ENCODE peak calls at places on chromosomes 2 and 18, in eight cellular contexts. G is NCI-H82, S is NB4, Y is body of pancreas, I is progenitor cell of endocrine pancreas, M is left cardiac atrium, F is NCI-H1105, N is NAMALWA. L is an unnamed sample.

GRCh38 chr18:3305354-3305762 is 43.4 kb downstream of the MYL12B start:
- DNase-seq in I (no peak), G (no peak), F (no peak), Y (no peak), M (no peak), N (no peak), S (peak), L (no peak)

GRCh38 chr2:10007921-10008808 is 35.2 kb upstream of the KLF11 start:
- DNase-seq in M (no peak), N (no peak), Y (peak), F (no peak), S (peak), I (no peak), G (peak), L (no peak)

GRCh38 chr2:177246000-177246399 is 18.5 kb downstream of the NFE2L2 start:
- DNase-seq in G (no peak), N (no peak), I (no peak), S (no peak), F (no peak), M (no peak), Y (no peak), L (no peak)

GRCh38 chr2:134027980-134028379 is 225.9 kb upstream of the MGAT5 start:
- DNase-seq in Y (peak), I (no peak), G (no peak), S (no peak), N (no peak), M (peak), F (no peak), L (no peak)

GRCh38 chr2:61357681-61358080 is 113.2 kb downstream of the USP34 start:
- DNase-seq in F (no peak), N (no peak), Y (no peak), I (no peak), S (no peak), M (no peak), G (no peak), L (no peak)

GRCh38 chr2:119629323-119629825 is 49.6 kb upstream of the TMEM177 start:
- DNase-seq in N (no peak), S (no peak), I (no peak), F (no peak), G (no peak), M (no peak), Y (no peak), L (no peak)

GRCh38 chr2:32357545-32358482 is 991 bp downstream of the BIRC6 start:
- DNase-seq in N (peak), Y (peak), S (peak), F (no peak), I (peak), G (peak), M (peak), L (peak)

GRCh38 chr18:23106575-23106974 is 28.7 kb upstream of the CABLES1 start:
- DNase-seq in Y (no peak), I (no peak), S (peak), F (no peak), N (no peak), G (no peak), M (no peak), L (no peak)

GRCh38 chr18:29164993-29165599 is 988.2 kb upstream of the CDH2 start:
- DNase-seq in F (no peak), Y (no peak), N (no peak), S (no peak), I (no peak), M (no peak), G (no peak), L (no peak)

GRCh38 chr2:136029149-136029548 is 43.7 kb upstream of the DARS1 start:
- DNase-seq in S (no peak), I (no peak), N (no peak), M (no peak), F (no peak), Y (no peak), G (no peak), L (no peak)

GRCh38 chr2:88451647-88452150 is 794 bp downstream of the FOXI3 start:
- DNase-seq in N (no peak), I (peak), Y (peak), S (no peak), M (no peak), F (peak), G (peak), L (no peak)

GRCh38 chr2:48356701-48357322 is 173.1 kb upstream of the STON1 start:
- DNase-seq in Y (no peak), M (no peak), G (no peak), S (peak), I (no peak), F (no peak), N (peak), L (no peak)

GRCh38 chr18:2716394-2717326 is 61.1 kb downstream of the SMCHD1 start:
- DNase-seq in M (no peak), Y (no peak), I (no peak), S (no peak), G (no peak), F (no peak), N (no peak), L (no peak)

GRCh38 chr2:213609570-213610170 is 325.4 kb downstream of the SPAG16 start:
- DNase-seq in S (no peak), F (no peak), Y (no peak), G (peak), I (no peak), M (no peak), N (no peak), L (no peak)

GRCh38 chr2:36451512-36451911 is 95.9 kb downstream of the CRIM1 start:
- DNase-seq in M (no peak), G (peak), F (no peak), Y (no peak), S (peak), N (no peak), I (no peak), L (no peak)

GRCh38 chr2:232280341-232280740 is 98.2 kb upstream of the ALPP start:
- DNase-seq in I (no peak), S (no peak), F (no peak), M (no peak), Y (no peak), G (no peak), N (no peak), L (no peak)

GRCh38 chr2:74174909-74175308 is 3.8 kb downstream of the MOB1A start:
- DNase-seq in F (no peak), M (no peak), Y (no peak), I (no peak), G (no peak), S (no peak), N (no peak), L (no peak)

GRCh38 chr2:150981826-150982225 is 279.8 kb downstream of the RBM43 start:
- DNase-seq in G (no peak), N (no peak), M (no peak), I (no peak), F (no peak), S (no peak), Y (no peak), L (no peak)

GRCh38 chr2:100771125-100771524 is 48.8 kb upstream of the NPAS2 start:
- DNase-seq in M (no peak), S (no peak), F (no peak), Y (no peak), I (no peak), N (no peak), G (no peak), L (no peak)

GRCh38 chr2:158624071-158624470 is 167.3 kb downstream of the PKP4 start:
- DNase-seq in I (no peak), S (no peak), N (no peak), Y (no peak), F (no peak), M (no peak), G (no peak), L (no peak)

GRCh38 chr2:3727397-3728045 is 24.1 kb downstream of the DCDC2C start:
- DNase-seq in F (no peak), N (no peak), Y (no peak), I (no peak), G (no peak), M (no peak), S (no peak), L (no peak)

GRCh38 chr18:21489919-21490495 is 110.5 kb downstream of the ESCO1 start:
- DNase-seq in G (no peak), M (no peak), I (no peak), F (no peak), N (no peak), S (peak), Y (no peak), L (no peak)

GRCh38 chr2:102796337-102796736 is 34.5 kb downstream of the TMEM182 start:
- DNase-seq in F (no peak), I (no peak), Y (no peak), S (no peak), G (no peak), N (no peak), M (no peak), L (peak)

GRCh38 chr18:75207298-75208054 is 1.5 kb downstream of the PTGR3 start:
- DNase-seq in Y (no peak), N (peak), G (peak), M (no peak), I (no peak), S (peak), F (no peak), L (no peak)

GRCh38 chr2:69196327-69197117 is 183.5 kb downstream of the ANTXR1 start:
- DNase-seq in S (no peak), G (no peak), F (no peak), I (no peak), M (no peak), Y (no peak), N (no peak), L (no peak)

GRCh38 chr2:234763051-234763909 is 188.5 kb upstream of the SH3BP4 start:
- DNase-seq in Y (no peak), N (no peak), S (no peak), G (no peak), I (no peak), M (no peak), F (no peak), L (no peak)

GRCh38 chr2:63861220-63861822 is 19.6 kb downstream of the UGP2 start:
- DNase-seq in N (peak), I (no peak), F (no peak), G (peak), S (peak), M (peak), Y (peak), L (peak)

GRCh38 chr2:150141241-150142001 is 346.0 kb downstream of the RND3 start:
- DNase-seq in M (no peak), I (no peak), S (peak), N (no peak), G (no peak), Y (no peak), F (no peak), L (no peak)

GRCh38 chr2:196808281-196808680 is 874 bp downstream of the C2orf66 start:
- DNase-seq in I (no peak), F (no peak), M (no peak), Y (no peak), S (peak), G (peak), N (no peak), L (no peak)

GRCh38 chr2:128451636-128452411 is 133.2 kb upstream of the HS6ST1 start:
- DNase-seq in Y (no peak), F (no peak), I (peak), M (no peak), N (no peak), G (no peak), S (peak), L (no peak)

GRCh38 chr2:44596537-44597320 is 235.0 kb downstream of the CAMKMT start:
- DNase-seq in M (no peak), S (no peak), N (peak), G (peak), I (no peak), F (no peak), Y (no peak), L (no peak)

GRCh38 chr2:47196499-47196898 is 41.4 kb upstream of the STPG4 start:
- DNase-seq in F (no peak), M (no peak), N (no peak), S (no peak), I (no peak), Y (no peak), G (no peak), L (no peak)

GRCh38 chr2:107621186-107621835 is 205.4 kb upstream of the RGPD4 start:
- DNase-seq in S (no peak), I (no peak), M (peak), F (no peak), G (no peak), Y (no peak), N (no peak), L (no peak)

GRCh38 chr2:231241755-231242507 is 43.5 kb downstream of the ARMC9 start:
- DNase-seq in G (no peak), Y (peak), N (no peak), S (peak), M (peak), I (no peak), F (no peak), L (peak)

GRCh38 chr2:112156152-112156986 is 18.2 kb downstream of the FBLN7 start:
- DNase-seq in N (no peak), I (no peak), S (peak), M (no peak), F (no peak), G (no peak), Y (no peak), L (no peak)